ENCODE peak calls at places on chromosomes 7 and 10, in four cellular contexts. N, T, B and J are unnamed samples.
A peak's percentile ranks its signal among the peaks of the same experiment; 100 is the strongest.

GRCh38 chr10:59867590-59867989 is 38.8 kb downstream of the CCDC6 start:
- DNase-seq in N (no peak), T (no peak), B (no peak), J (no peak)

GRCh38 chr10:104122273-104123107 is 519 bp downstream of the SFR1 start:
- DNase-seq in N (no peak), T (no peak), B (no peak), J (no peak)

GRCh38 chr10:103983367-103983911 is 16.5 kb downstream of the SLK start:
- DNase-seq in N (peak; percentile 31), T (peak; percentile 10), B (no peak), J (no peak)

GRCh38 chr10:119252470-119253151 is 45.2 kb downstream of the GRK5 start:
- DNase-seq in N (no peak), T (no peak), B (no peak), J (no peak)

GRCh38 chr7:82105463-82105862 is 335.6 kb upstream of the HGF start:
- DNase-seq in N (peak; percentile 79), T (peak; percentile 53), B (no peak), J (peak; percentile 88)

GRCh38 chr10:34644245-34644644 is 170.9 kb downstream of the PARD3 start:
- DNase-seq in N (no peak), T (no peak), B (no peak), J (no peak)

GRCh38 chr7:81244213-81244612 is 325.4 kb upstream of the SEMA3C start:
- DNase-seq in N (peak; percentile 65), T (peak; percentile 37), B (no peak), J (peak; percentile 61)

GRCh38 chr7:138842111-138842510 is 44.1 kb upstream of the ATP6V0A4 start:
- DNase-seq in N (peak; percentile 33), T (no peak), B (no peak), J (peak; percentile 23)

GRCh38 chr7:94763268-94763667 is 107.3 kb upstream of the SGCE start:
- DNase-seq in N (peak; percentile 14), T (peak; percentile 58), B (no peak), J (peak; percentile 92)

GRCh38 chr10:60611291-60611747 is 167.0 kb upstream of the CDK1 start:
- DNase-seq in N (peak; percentile 80), T (peak; percentile 82), B (no peak), J (peak; percentile 83)

GRCh38 chr10:129914960-129915359 is 49.1 kb downstream of the EBF3 start:
- DNase-seq in N (no peak), T (no peak), B (no peak), J (no peak)

GRCh38 chr7:7157887-7158271 is 24.5 kb upstream of the C1GALT1 start:
- DNase-seq in N (peak; percentile 33), T (peak; percentile 78), B (no peak), J (peak; percentile 69)

GRCh38 chr10:14601872-14602725 is 172.6 kb downstream of the FAM107B start:
- DNase-seq in N (peak; percentile 48), T (peak; percentile 5), B (no peak), J (peak; percentile 58)

GRCh38 chr7:70573202-70573810 is 558.6 kb upstream of the GALNT17 start:
- DNase-seq in N (no peak), T (no peak), B (no peak), J (no peak)

GRCh38 chr10:21505711-21506278 is 19.7 kb downstream of the SKIDA1 start:
- DNase-seq in N (no peak), T (no peak), B (no peak), J (no peak)

GRCh38 chr10:124429576-124429975 is 10.9 kb upstream of the OAT start:
- DNase-seq in N (no peak), T (no peak), B (no peak), J (no peak)

GRCh38 chr7:145884716-145885514 is 231.7 kb upstream of the CNTNAP2 start:
- DNase-seq in N (no peak), T (no peak), B (no peak), J (no peak)

GRCh38 chr10:15433850-15434537 is 62.9 kb upstream of the FAM171A1 start:
- DNase-seq in N (peak; percentile 73), T (peak; percentile 82), B (peak; percentile 47), J (peak; percentile 67)

GRCh38 chr10:46527241-46527811 is 29.1 kb downstream of the GPRIN2 start:
- DNase-seq in N (no peak), T (no peak), B (no peak), J (no peak)

GRCh38 chr7:44489955-44490350 is 505 bp downstream of the NUDCD3 start:
- DNase-seq in N (peak; percentile 31), T (peak; percentile 41), B (peak; percentile 70), J (peak; percentile 55)

GRCh38 chr7:27139335-27140107 is 4.0 kb downstream of the HOXA5 start:
- DNase-seq in N (no peak), T (no peak), B (peak; percentile 52), J (no peak)

GRCh38 chr10:92997620-92998019 is 63.0 kb upstream of the CYP26C1 start:
- DNase-seq in N (no peak), T (no peak), B (no peak), J (no peak)
- H3K4me3 ChIP-seq in N (no peak overlapping the region), T (no peak overlapping the region), B (no peak overlapping the region), J (no peak overlapping the region)

GRCh38 chr7:154789404-154789803 is 213.5 kb downstream of the PAXIP1 start:
- DNase-seq in N (no peak), T (no peak), B (no peak), J (no peak)
- TF ChIP-seq CTCF in N (no peak), T (no peak), B (no peak), J (no peak)

DNA sequence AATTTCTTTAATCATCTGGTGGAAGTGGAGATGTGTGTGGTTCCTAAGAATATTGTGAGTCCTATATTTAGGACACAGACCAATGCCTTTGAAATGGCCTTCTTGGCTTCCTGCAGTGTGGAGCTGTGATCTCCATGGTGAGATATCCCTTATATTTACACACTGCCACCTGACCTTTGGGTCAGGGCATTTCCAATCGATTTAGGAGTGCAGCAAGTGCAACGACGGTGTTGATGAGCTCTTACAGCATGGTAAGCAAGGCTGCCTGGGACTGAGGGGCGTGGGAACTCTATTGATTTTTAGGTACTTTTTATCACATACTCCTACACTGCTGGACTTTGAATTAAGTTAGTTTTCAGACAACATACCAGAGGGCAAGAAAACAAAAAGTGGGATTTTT is 146.0 kb downstream of the NRG3 start:
- DNase-seq in N (no peak), T (no peak), B (no peak), J (no peak)
- H3K4me3 ChIP-seq in N (no peak overlapping the region), T (no peak overlapping the region), B (no peak overlapping the region), J (no peak overlapping the region)

GRCh38 chr7:117669818-117670217 is 190.0 kb downstream of the CFTR start:
- DNase-seq in N (no peak), T (peak; percentile 24), B (peak; percentile 16), J (peak; percentile 6)
- TF ChIP-seq CTCF in N (no peak), T (peak; percentile 13), B (no peak), J (peak; percentile 0)

DNA sequence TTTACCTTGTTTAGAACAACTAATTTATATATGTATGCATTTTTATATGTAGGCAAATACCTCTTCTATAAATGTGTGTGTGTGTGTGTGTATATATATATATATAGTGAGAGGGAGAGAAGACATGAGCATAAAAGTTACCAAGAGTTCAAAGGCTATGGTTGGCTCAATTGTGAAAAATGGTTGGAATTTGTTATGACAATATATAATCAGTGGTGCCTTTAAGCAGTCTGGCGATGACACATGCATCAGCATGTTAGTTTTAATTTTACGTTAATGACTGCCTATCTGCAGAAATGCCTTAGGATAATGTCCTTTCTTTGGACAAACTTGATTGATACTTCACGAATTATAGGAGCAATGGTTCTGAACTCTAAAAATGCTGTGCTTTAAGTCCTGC is 980.8 kb upstream of the LRRTM3 start:
- DNase-seq in N (no peak), T (no peak), B (no peak), J (no peak)
- H3K4me3 ChIP-seq in N (no peak overlapping the region), T (no peak overlapping the region), B (no peak overlapping the region), J (no peak overlapping the region)

DNA sequence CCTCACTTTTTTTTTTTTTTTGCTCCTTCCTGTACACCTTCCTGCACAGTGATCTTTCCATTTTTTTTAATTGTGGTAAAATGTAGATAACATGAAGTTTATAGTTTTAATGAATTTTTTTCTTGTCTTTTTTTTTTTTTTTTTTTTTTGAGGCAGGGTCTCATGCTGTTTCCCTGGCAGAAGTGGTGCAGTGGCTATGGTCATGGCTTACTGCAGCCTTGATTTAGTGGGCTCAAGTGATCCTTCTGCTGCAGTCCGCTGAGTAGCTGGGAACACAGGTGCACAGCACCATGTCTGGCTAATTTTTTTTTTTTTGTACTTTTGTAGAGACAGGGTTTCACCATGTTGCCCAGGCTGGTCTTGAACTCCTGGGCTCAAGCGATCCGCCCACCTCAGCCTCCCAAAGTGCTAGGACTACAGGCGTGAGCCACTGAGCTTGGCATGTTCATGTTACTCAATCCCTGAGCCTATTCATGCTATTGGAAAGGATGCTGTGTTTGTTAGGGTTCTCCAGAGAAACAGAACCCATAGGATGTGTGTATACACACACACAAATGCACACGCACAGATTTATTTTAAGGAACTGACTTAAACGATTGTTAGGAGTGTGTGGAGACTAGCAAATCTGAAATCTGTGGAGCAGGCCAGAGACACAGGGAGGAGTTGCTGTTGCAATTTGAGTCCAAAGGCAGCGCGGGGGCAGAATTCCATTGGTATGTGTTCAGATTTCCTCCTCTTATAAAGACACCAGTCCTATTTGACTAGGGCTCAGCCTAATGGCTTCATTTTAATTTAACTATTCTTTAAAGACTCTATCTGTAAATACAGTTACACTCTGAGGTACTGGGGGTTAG is 29.1 kb downstream of the GALNT11 start:
- DNase-seq in N (peak; percentile 85), T (peak; percentile 88), B (no peak), J (peak; percentile 90)
- TF ChIP-seq CTCF in N (peak; percentile 14), T (peak; percentile 23), B (no peak), J (peak; percentile 7)

GRCh38 chr7:13737563-13737962 is 251.9 kb downstream of the ETV1 start:
- DNase-seq in N (no peak), T (no peak), B (no peak), J (no peak)
- H3K4me3 ChIP-seq in N (no peak overlapping the region), T (no peak overlapping the region), B (no peak overlapping the region), J (no peak overlapping the region)

DNA sequence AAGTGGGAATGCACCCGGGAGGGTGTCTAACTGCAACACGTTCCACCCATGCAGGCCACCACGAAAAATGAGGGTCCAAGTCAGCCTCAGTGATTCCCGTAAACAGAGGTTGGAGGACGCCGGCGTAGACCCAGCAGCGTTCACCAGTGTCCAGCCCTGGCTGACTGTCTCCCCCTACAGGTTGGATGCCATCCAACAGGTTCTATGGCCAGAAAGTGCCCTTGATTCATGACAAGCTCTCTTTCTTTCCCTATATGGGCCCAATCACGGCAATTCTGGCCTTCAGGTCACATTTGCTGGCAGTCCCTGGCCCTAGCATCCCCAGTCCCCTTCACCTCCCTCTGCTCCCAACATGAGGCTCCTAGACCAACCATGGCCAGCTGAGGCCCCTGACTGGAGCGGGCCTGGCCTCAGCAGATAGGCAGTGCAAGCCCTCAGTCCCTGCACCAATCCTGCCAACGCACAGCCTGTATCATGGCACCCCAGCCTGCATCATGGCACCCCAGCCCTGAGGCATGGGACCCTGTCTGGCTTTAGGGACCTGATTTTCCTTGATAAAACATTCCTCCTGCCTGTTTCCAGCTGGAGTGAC is 227.4 kb downstream of the GRID1 start:
- DNase-seq in N (no peak), T (no peak), B (no peak), J (no peak)
- TF ChIP-seq CTCF in N (no peak), T (no peak), B (peak; percentile 25), J (no peak)